ENCODE peak calls at places on chromosomes 13 and 19, in nine cellular contexts. P is fibroblast of pulmonary artery; V is CD8-positive, alpha-beta T cell; D is bronchial epithelial cell; M is IMR-90; J is cardiac muscle cell; C is AG09309; Y is uterus; A is psoas muscle. Z is an unnamed sample.
A peak's percentile ranks its signal among the peaks of the same experiment; 100 is the strongest.

GRCh38 chr13:104979281-104979680 is 1556.2 kb downstream of the EFNB2 start:
- DNase-seq in P (no peak), V (no peak), D (no peak), M (no peak), J (no peak), C (no peak), Y (no peak), A (no peak), Z (no peak)

GRCh38 chr13:36882829-36883390 is 37.1 kb downstream of the SMAD9 start:
- DNase-seq in P (no peak), V (no peak), D (no peak), M (no peak), J (no peak), C (no peak), Y (no peak), A (no peak), Z (no peak)

GRCh38 chr13:80337011-80337688 is 3.8 kb downstream of the SPRY2 start:
- DNase-seq in P (peak; percentile 38), V (no peak), D (peak; percentile 20), M (no peak), J (no peak), C (no peak), Y (no peak), A (no peak), Z (peak; percentile 26)

GRCh38 chr13:99086869-99087129 is 108.9 kb upstream of the DOCK9 start:
- DNase-seq in P (peak; percentile 11), V (peak; percentile 41), D (no peak), M (no peak), J (no peak), C (no peak), Y (no peak), A (no peak), Z (peak; percentile 30)

GRCh38 chr13:32881792-32882175 is 134.4 kb upstream of the KL start:
- DNase-seq in P (no peak), V (no peak), D (peak; percentile 87), M (no peak), J (no peak), C (no peak), Y (no peak), A (no peak), Z (no peak)

GRCh38 chr13:114282143-114282685 is 813 bp downstream of the UPF3A start:
- DNase-seq in P (peak; percentile 75), V (peak; percentile 11), D (peak; percentile 60), M (peak; percentile 65), J (peak; percentile 73), C (no peak), Y (no peak), A (peak; percentile 29), Z (no peak)

GRCh38 chr13:40401911-40402776 is 264.3 kb downstream of the FOXO1 start:
- DNase-seq in P (peak; percentile 99), V (peak; percentile 23), D (peak; percentile 86), M (peak; percentile 92), J (no peak), C (peak; percentile 86), Y (peak; percentile 100), A (peak; percentile 98), Z (peak; percentile 99)

GRCh38 chr13:112721198-112722104 is 31.6 kb downstream of the ATP11A start:
- DNase-seq in P (no peak), V (no peak), D (no peak), M (no peak), J (no peak), C (no peak), Y (peak; percentile 37), A (no peak), Z (no peak)

GRCh38 chr13:97359181-97360057 is 74.5 kb upstream of the RAP2A start:
- DNase-seq in P (peak; percentile 89), V (peak; percentile 29), D (peak; percentile 66), M (peak; percentile 92), J (peak; percentile 77), C (peak; percentile 29), Y (peak; percentile 65), A (no peak), Z (peak; percentile 92)

GRCh38 chr19:3606174-3606689 is 443 bp downstream of the TBXA2R start:
- DNase-seq in P (no peak), V (peak; percentile 28), D (no peak), M (no peak), J (no peak), C (no peak), Y (no peak), A (no peak), Z (no peak)

GRCh38 chr19:3604227-3604986 is 2.3 kb downstream of the TBXA2R start:
- DNase-seq in P (no peak), V (no peak), D (no peak), M (no peak), J (no peak), C (no peak), Y (no peak), A (no peak), Z (no peak)

GRCh38 chr19:3605361-3605760 is 1.3 kb downstream of the TBXA2R start:
- DNase-seq in P (no peak), V (no peak), D (no peak), M (no peak), J (no peak), C (no peak), Y (no peak), A (no peak), Z (no peak)

GRCh38 chr19:3605770-3606169 is 905 bp downstream of the TBXA2R start:
- DNase-seq in P (no peak), V (no peak), D (no peak), M (no peak), J (no peak), C (no peak), Y (no peak), A (no peak), Z (no peak)

DNA sequence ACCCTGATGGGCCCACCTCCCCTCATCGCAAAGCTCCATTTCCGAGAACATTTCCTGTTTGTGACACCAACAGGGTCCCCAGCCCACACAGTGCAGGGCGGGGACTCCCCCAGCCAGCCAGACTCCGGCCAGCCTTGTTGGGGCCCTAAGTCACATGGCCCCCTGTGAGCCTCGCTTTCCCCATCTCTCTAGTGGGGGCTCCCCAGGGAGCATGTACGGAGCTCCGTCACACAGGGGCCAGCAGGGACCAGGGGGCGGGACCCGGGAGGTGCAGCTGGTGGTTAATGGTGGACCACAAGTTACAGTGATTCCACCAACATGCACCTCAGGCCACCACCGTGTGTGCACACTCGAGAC is 1.7 kb downstream of the TBXA2R start:
- DNase-seq in P (no peak), V (peak; percentile 35), D (no peak), M (no peak), J (no peak), C (no peak), Y (no peak), A (no peak), Z (no peak)
- H3K4me3 ChIP-seq in P (no peak overlapping the region), V (peak overlapping the region; percentile 20), D (no peak overlapping the region), M (no peak overlapping the region), J (no peak overlapping the region), C (no peak overlapping the region), Y (no peak overlapping the region), A (peak overlapping the region; percentile 62), Z (no peak overlapping the region)

GRCh38 chr13:50130686-50131051 is 115.4 kb downstream of the KCNRG start:
- DNase-seq in P (peak; percentile 69), V (no peak), D (peak; percentile 32), M (peak; percentile 47), J (peak; percentile 41), C (no peak), Y (no peak), A (no peak), Z (peak; percentile 63)

GRCh38 chr13:50129923-50130685 is 114.9 kb downstream of the KCNRG start:
- DNase-seq in P (peak; percentile 31), V (no peak), D (no peak), M (no peak), J (peak; percentile 35), C (no peak), Y (peak; percentile 59), A (peak; percentile 81), Z (peak; percentile 35)

GRCh38 chr13:50127726-50128291 is 112.6 kb downstream of the KCNRG start:
- DNase-seq in P (no peak), V (no peak), D (no peak), M (no peak), J (peak; percentile 49), C (no peak), Y (no peak), A (no peak), Z (no peak)

GRCh38 chr13:50128406-50129048 is 113.3 kb downstream of the KCNRG start:
- DNase-seq in P (no peak), V (no peak), D (no peak), M (no peak), J (no peak), C (no peak), Y (no peak), A (no peak), Z (no peak)

GRCh38 chr13:50129065-50129922 is 114.0 kb downstream of the KCNRG start:
- DNase-seq in P (no peak), V (no peak), D (no peak), M (no peak), J (peak; percentile 7), C (no peak), Y (peak; percentile 49), A (peak; percentile 65), Z (no peak)
- H3K4me3 ChIP-seq in P (peak overlapping the region; percentile 49), V (no peak overlapping the region), D (peak overlapping the region; percentile 32), M (no peak overlapping the region), J (no peak overlapping the region), C (peak overlapping the region; percentile 54), Y (peak overlapping the region; percentile 25), A (peak overlapping the region; percentile 77), Z (peak overlapping the region; percentile 57)

DNA sequence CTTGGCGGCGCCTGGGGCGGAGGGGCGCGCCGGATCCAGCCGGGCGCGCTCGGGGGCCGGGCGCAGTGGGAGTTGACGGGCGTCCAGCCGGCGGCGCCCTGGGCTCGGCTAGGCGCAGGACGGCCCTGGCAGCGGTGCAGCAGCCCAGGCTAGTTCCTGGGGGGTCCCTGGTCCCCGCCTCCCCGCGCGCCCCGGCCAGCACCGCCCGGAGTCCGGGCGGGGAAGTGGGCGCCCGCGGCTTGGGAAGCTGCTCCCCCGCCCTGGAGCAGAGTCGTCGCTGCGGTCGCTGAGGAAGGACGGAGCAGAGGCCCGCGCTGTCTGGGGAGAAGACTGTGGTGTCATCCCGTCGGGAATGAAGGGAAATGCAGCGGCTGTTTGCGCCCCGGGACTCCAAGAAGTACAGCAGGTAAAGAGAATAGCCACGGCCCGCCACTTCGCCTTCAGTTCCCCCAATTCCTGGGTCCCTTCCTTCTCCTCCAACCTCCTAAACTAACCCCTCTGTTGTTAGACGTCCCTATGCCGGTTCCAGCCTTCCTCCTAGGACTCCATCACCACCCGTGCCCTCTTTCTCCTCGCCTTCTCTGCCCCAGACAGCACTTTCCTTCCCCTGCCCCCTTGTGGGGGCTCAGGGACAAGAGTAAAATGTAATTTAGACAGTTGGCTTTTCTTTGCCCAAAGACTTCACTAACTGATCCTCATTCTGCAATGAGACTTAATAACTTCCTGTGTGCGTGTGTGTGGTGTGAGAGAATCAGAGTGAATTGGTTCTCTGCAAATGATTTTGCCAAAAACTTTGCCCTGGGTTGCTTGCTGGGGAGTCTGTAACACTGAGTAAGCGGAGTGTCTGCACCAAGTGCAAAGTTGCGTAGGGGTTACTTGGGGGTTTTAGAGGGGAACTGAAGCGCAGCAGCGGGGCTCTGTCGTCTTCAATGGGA is 20.3 kb upstream of the SGCG start:
- DNase-seq in P (no peak), V (no peak), D (no peak), M (no peak), J (peak; percentile 45), C (no peak), Y (no peak), A (peak; percentile 23), Z (peak; percentile 2)
- H3K4me3 ChIP-seq in P (peak overlapping the region; percentile 49), V (no peak overlapping the region), D (peak overlapping the region; percentile 27), M (no peak overlapping the region), J (peak overlapping the region; percentile 56), C (peak overlapping the region; percentile 49), Y (no peak overlapping the region), A (peak overlapping the region; percentile 68), Z (no peak overlapping the region)

DNA sequence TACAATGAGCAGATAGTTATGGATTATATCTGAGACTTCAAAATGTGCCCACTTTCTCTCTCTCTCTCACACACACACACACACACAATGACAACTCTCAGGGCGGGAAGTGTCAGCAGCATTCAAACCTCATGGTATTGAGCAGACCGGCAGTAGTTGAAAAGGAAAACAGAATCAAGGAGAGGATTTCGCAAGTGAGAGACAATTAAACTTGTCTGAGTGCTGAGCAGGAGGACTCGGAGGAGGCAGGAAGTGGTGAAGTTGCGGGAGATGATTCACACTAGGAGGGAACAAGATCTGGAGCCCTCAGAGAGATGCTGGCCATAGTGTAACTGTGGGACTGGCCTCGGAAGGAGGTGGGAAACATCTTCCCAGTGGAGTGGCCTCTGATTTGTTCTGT is 353.1 kb downstream of the EFNB2 start:
- DNase-seq in P (peak; percentile 89), V (no peak), D (peak; percentile 88), M (peak; percentile 92), J (no peak), C (peak; percentile 77), Y (no peak), A (no peak), Z (peak; percentile 86)
- H3K4me3 ChIP-seq in P (no peak overlapping the region), V (no peak overlapping the region), D (no peak overlapping the region), M (no peak overlapping the region), J (no peak overlapping the region), C (no peak overlapping the region), Y (no peak overlapping the region), A (no peak overlapping the region), Z (no peak overlapping the region)